ENCODE peak calls at places on chromosome 12, in five cellular contexts. O is breast epithelium, U is DND-41, L is H9, C is choroid plexus epithelial cell. P is an unnamed sample.
A peak's percentile ranks its signal among the peaks of the same experiment; 100 is the strongest.

GRCh38 chr12:112755507-112755906 is 36.0 kb upstream of the RPH3A start:
- DNase-seq in O (no peak), U (no peak), L (no peak), C (no peak), P (no peak)

GRCh38 chr12:87300-87699 is 20.7 kb downstream of the IQSEC3 start:
- DNase-seq in L (no peak), U (no peak), O (no peak), C (peak; percentile 49), P (no peak)

GRCh38 chr12:18629916-18630315 is 107.9 kb downstream of the PLCZ1 start:
- DNase-seq in U (no peak), C (no peak), L (no peak), O (no peak), P (no peak)

GRCh38 chr12:69527506-69528272 is 57.5 kb downstream of the FRS2 start:
- DNase-seq in L (no peak), C (peak; percentile 89), O (no peak), U (no peak), P (no peak)

GRCh38 chr12:49539406-49540228 is 787 bp downstream of the KCNH3 start:
- DNase-seq in O (no peak), C (no peak), U (no peak), L (peak; percentile 31), P (no peak)

GRCh38 chr12:52990206-52990605 is 16.1 kb upstream of the EIF4B start:
- DNase-seq in O (no peak), L (no peak), U (no peak), C (no peak), P (no peak)

GRCh38 chr12:114685320-114685781 is 1.4 kb upstream of the TBX3 start:
- DNase-seq in U (no peak), O (no peak), C (no peak), L (peak; percentile 50), P (no peak)

GRCh38 chr12:108446766-108447165 is 68.3 kb upstream of the FICD start:
- DNase-seq in L (no peak), U (no peak), C (peak; percentile 69), O (peak; percentile 22), P (no peak)

GRCh38 chr12:94057262-94058151 is 90.9 kb upstream of the PLXNC1 start:
- DNase-seq in C (no peak), U (no peak), O (peak; percentile 65), L (no peak), P (no peak)

GRCh38 chr12:46219892-46220655 is 48.8 kb downstream of the SLC38A1 start:
- DNase-seq in U (peak; percentile 59), O (no peak), C (peak; percentile 81), L (no peak), P (no peak)

GRCh38 chr12:124687695-124688301 is 120.4 kb upstream of the NCOR2 start:
- DNase-seq in O (no peak), L (no peak), U (peak; percentile 90), C (peak; percentile 73), P (no peak)

GRCh38 chr12:12501121-12501520 is 61.5 kb downstream of the DUSP16 start:
- DNase-seq in C (no peak), O (no peak), L (no peak), U (no peak), P (no peak)

GRCh38 chr12:129870796-129871195 is 33.0 kb downstream of the TMEM132D start:
- DNase-seq in C (no peak), L (no peak), O (no peak), U (no peak), P (no peak)

GRCh38 chr12:3681595-3681921 is 71.4 kb downstream of the CRACR2A start:
- DNase-seq in L (no peak), U (no peak), O (no peak), C (no peak), P (no peak)

GRCh38 chr12:52241205-52241842 is 8.3 kb downstream of the KRT7 start:
- DNase-seq in O (no peak), U (no peak), L (no peak), C (no peak), P (no peak)

GRCh38 chr12:54389536-54390175 is 5.1 kb upstream of the ZNF385A start:
- DNase-seq in L (no peak), C (no peak), U (no peak), O (no peak), P (no peak)

GRCh38 chr12:131949431-131950181 is at the start of gene EP400:
- DNase-seq in L (peak; percentile 93), C (peak; percentile 95), U (peak; percentile 94), O (peak; percentile 92), P (peak; percentile 96)

GRCh38 chr12:95168746-95169145 is 48.5 kb downstream of the FGD6 start:
- DNase-seq in C (peak; percentile 39), U (no peak), L (no peak), O (no peak), P (no peak)

GRCh38 chr12:66272650-66273049 is 29.6 kb upstream of the HELB start:
- DNase-seq in U (no peak), C (no peak), O (no peak), L (no peak), P (no peak)

GRCh38 chr12:6221146-6221545 is 20.9 kb downstream of the CD9 start:
- DNase-seq in U (no peak), C (no peak), O (no peak), L (no peak), P (no peak)

GRCh38 chr12:13173012-13173441 is 23.5 kb upstream of the EMP1 start:
- DNase-seq in O (no peak), C (peak; percentile 83), U (no peak), L (no peak), P (no peak)

GRCh38 chr12:16389594-16389993 is 42.1 kb downstream of the MGST1 start:
- DNase-seq in U (no peak), C (peak; percentile 85), O (no peak), L (no peak), P (no peak)

GRCh38 chr12:129186952-129187351 is 333.7 kb downstream of the GLT1D1 start:
- DNase-seq in L (no peak), C (peak; percentile 5), U (peak; percentile 17), O (no peak), P (no peak)

DNA sequence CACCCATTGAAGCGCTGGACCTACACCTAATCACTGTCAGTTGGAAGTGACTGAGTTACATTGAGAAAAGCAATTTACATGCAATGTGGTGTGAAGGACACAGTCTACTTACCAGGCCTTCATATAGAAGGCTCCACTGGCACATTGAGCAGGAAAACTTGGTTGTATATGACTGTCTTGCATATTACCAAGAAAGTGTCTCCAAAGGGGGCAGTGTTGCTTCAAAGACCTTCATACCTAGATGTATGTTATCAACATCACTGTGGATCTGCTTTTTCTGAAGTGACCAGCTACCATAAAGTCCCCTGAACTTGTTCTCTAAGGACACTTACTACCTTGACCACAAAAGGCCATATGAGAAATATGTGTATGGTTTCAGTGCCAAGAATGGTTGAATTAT is 64.1 kb downstream of the NELL2 start:
- DNase-seq in O (no peak), L (no peak), U (peak; percentile 32), C (no peak), P (no peak)
- TF ChIP-seq CTCF in O (no peak), L (peak; percentile 57), U (peak; percentile 65), C (no peak), P (no peak)

GRCh38 chr12:26767116-26767515 is 65.9 kb downstream of the ITPR2 start:
- DNase-seq in O (no peak), L (no peak), U (no peak), C (no peak), P (no peak)
- TF ChIP-seq CTCF in O (no peak), L (peak; percentile 40), U (peak; percentile 9), C (peak; percentile 15), P (no peak)

DNA sequence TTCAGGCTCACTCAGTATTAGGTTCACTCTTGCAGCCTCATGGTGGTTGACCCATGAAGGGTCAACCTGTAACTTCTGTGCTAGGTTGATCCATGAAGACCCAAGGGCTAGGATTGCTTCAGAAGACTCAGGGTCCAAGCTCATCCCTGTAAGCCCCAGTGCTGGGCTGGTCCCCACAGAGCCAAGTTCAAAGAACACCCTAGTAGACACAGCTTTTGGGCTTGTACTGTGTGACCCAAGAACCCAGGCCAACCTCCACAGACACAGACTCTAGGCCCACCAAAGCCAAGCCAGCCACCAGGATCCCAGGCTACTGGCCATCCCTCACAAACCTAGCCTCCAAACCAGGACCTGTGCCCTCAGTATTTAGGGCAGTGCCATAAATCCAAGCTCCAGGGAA is 1020.6 kb downstream of the SLC16A7 start:
- DNase-seq in U (no peak), L (no peak), O (no peak), C (no peak), P (no peak)
- TF ChIP-seq CTCF in U (no peak), L (no peak), O (no peak), C (no peak), P (no peak)

GRCh38 chr12:8577879-8578278 is 34.8 kb downstream of the AICDA start:
- DNase-seq in C (no peak), O (no peak), L (no peak), U (no peak), P (no peak)
- TF ChIP-seq CTCF in C (no peak), O (no peak), L (peak; percentile 18), U (no peak), P (no peak)

GRCh38 chr12:77540097-77540496 is 290.6 kb upstream of the NAV3 start:
- DNase-seq in U (no peak), L (no peak), C (no peak), O (no peak), P (no peak)
- TF ChIP-seq CTCF in U (no peak), L (peak; percentile 43), C (peak; percentile 4), O (no peak), P (no peak)